ENCODE peak calls at places on chromosomes 13 and 19, in four cellular contexts. B is A549, I is K562, O is IMR-90. Q is an unnamed sample.

GRCh38 chr13:98484289-98485219 is 92.4 kb downstream of the STK24 start:
- DNase-seq in O (peak; percentile 95), B (peak; percentile 91), I (peak; percentile 47), Q (peak; percentile 73)

GRCh38 chr19:3067549-3067948 is 5.3 kb upstream of the TLE5 start:
- DNase-seq in B (no peak), I (no peak), O (no peak), Q (no peak)

GRCh38 chr13:109785141-109785891 is 1.1 kb downstream of the IRS2 start:
- DNase-seq in B (no peak), I (no peak), O (peak; percentile 57), Q (no peak)

GRCh38 chr19:32647361-32647760 is 27.6 kb downstream of the ANKRD27 start:
- DNase-seq in I (no peak), B (no peak), O (no peak), Q (no peak)

GRCh38 chr19:10552596-10553053 is 8.9 kb downstream of the ATG4D start:
- DNase-seq in O (no peak), B (peak; percentile 48), I (peak; percentile 71), Q (peak; percentile 44)

GRCh38 chr19:6773323-6773931 is 919 bp downstream of the VAV1 start:
- DNase-seq in B (no peak), I (peak; percentile 35), O (no peak), Q (no peak)

GRCh38 chr19:33280351-33280921 is 21.9 kb downstream of the CEBPA start:
- DNase-seq in I (no peak), O (no peak), B (no peak), Q (no peak)

GRCh38 chr19:30391554-30392551 is 19.7 kb downstream of the ZNF536 start:
- DNase-seq in B (no peak), I (no peak), O (no peak), Q (peak; percentile 29)

GRCh38 chr13:30572859-30573275 is 44.9 kb upstream of the USPL1 start:
- DNase-seq in I (no peak), O (peak; percentile 57), B (peak; percentile 18), Q (no peak)

GRCh38 chr19:36149673-36150406 is 2.4 kb downstream of the COX7A1 start:
- DNase-seq in O (no peak), I (no peak), B (no peak), Q (no peak)

GRCh38 chr13:100173203-100173602 is 84.3 kb downstream of the PCCA start:
- DNase-seq in I (no peak), O (no peak), B (no peak), Q (no peak)

GRCh38 chr19:55301459-55302331 is 17.9 kb downstream of the BRSK1 start:
- DNase-seq in O (peak; percentile 62), B (peak; percentile 100), I (peak; percentile 99), Q (peak; percentile 100)

GRCh38 chr19:42378225-42378929 is 11.7 kb downstream of the CNFN start:
- DNase-seq in B (no peak), O (no peak), I (no peak), Q (no peak)

GRCh38 chr13:24225930-24226329 is 65.4 kb downstream of the SPATA13 start:
- DNase-seq in B (no peak), I (no peak), O (no peak), Q (no peak)

GRCh38 chr19:10617409-10618121 is 7.8 kb upstream of the SLC44A2 start:
- DNase-seq in I (peak; percentile 37), B (no peak), O (peak; percentile 89), Q (no peak)

GRCh38 chr19:15195987-15196682 is 4.7 kb downstream of the NOTCH3 start:
- DNase-seq in O (no peak), I (peak; percentile 47), B (no peak), Q (peak; percentile 98)

GRCh38 chr19:35279374-35279773 is 3.0 kb upstream of the HAMP start:
- DNase-seq in I (no peak), O (no peak), B (no peak), Q (no peak)

GRCh38 chr19:33392341-33393285 is 19.1 kb downstream of the CEBPG start:
- DNase-seq in B (no peak), O (no peak), I (peak; percentile 41), Q (no peak)

GRCh38 chr19:10231624-10232228 is 595 bp upstream of the S1PR2 start:
- DNase-seq in B (no peak), O (no peak), I (no peak), Q (no peak)

GRCh38 chr13:30971575-30971974 is 39.1 kb downstream of the TEX26 start:
- DNase-seq in O (peak; percentile 63), B (no peak), I (no peak), Q (no peak)

GRCh38 chr13:37127706-37128241 is 22.3 kb upstream of the CSNK1A1L start:
- DNase-seq in O (peak; percentile 94), B (no peak), I (no peak), Q (no peak)

GRCh38 chr13:89584058-89584457 is 1763.4 kb upstream of the MIR17HG start:
- DNase-seq in I (no peak), B (no peak), O (no peak), Q (no peak)

GRCh38 chr13:74243637-74244526 is 109.7 kb upstream of the KLF12 start:
- DNase-seq in I (no peak), B (no peak), O (peak; percentile 76), Q (no peak)

GRCh38 chr19:46862504-46862835 is 1.7 kb downstream of the ARHGAP35 start:
- DNase-seq in I (no peak), O (no peak), B (no peak), Q (no peak)

GRCh38 chr19:51751655-51752054 is at the start of gene FPR1:
- DNase-seq in B (no peak), O (no peak), I (no peak), Q (no peak)

GRCh38 chr19:15860522-15860921 is 37.4 kb downstream of the CYP4F2 start:
- DNase-seq in O (no peak), I (no peak), B (no peak), Q (no peak)

GRCh38 chr19:6626764-6627163 is 35.8 kb upstream of the CD70 start:
- DNase-seq in O (no peak), I (no peak), B (no peak), Q (no peak)

GRCh38 chr13:57624565-57625435 is 6.7 kb upstream of the PCDH17 start:
- DNase-seq in O (peak; percentile 41), B (no peak), I (peak; percentile 12), Q (no peak)

GRCh38 chr19:4063369-4064072 is 3.2 kb downstream of the ZBTB7A start:
- DNase-seq in I (no peak), O (no peak), B (no peak), Q (no peak)

GRCh38 chr13:60612593-60612992 is 215.6 kb downstream of the TDRD3 start:
- DNase-seq in B (no peak), I (no peak), O (no peak), Q (no peak)

GRCh38 chr19:21028969-21029268 is 8.5 kb downstream of the ZNF430 start:
- DNase-seq in B (no peak), I (no peak), O (no peak), Q (no peak)

GRCh38 chr13:38866649-38867048 is 124.0 kb downstream of the STOML3 start:
- DNase-seq in O (no peak), B (no peak), I (no peak), Q (no peak)

GRCh38 chr13:29582171-29582570 is 13.3 kb downstream of the SLC7A1 start:
- DNase-seq in O (no peak), I (peak; percentile 58), B (no peak), Q (no peak)

GRCh38 chr13:110989331-110989730 is 74.5 kb upstream of the ANKRD10 start:
- DNase-seq in I (no peak), B (no peak), O (peak; percentile 33), Q (no peak)

GRCh38 chr19:10286803-10287737 is at the start of gene ICAM4:
- DNase-seq in I (peak; percentile 80), O (peak; percentile 29), B (no peak), Q (peak; percentile 80)

GRCh38 chr19:5434351-5434917 is 20.8 kb upstream of the ZNRF4 start:
- DNase-seq in O (no peak), B (no peak), I (peak; percentile 58), Q (no peak)

GRCh38 chr19:10712041-10712440 is 5.8 kb upstream of the DNM2 start:
- DNase-seq in O (no peak), I (no peak), B (no peak), Q (peak; percentile 66)

GRCh38 chr19:33419763-33420080 is 46.2 kb downstream of the CEBPG start:
- DNase-seq in O (no peak), I (peak; percentile 79), B (no peak), Q (peak; percentile 79)

DNA sequence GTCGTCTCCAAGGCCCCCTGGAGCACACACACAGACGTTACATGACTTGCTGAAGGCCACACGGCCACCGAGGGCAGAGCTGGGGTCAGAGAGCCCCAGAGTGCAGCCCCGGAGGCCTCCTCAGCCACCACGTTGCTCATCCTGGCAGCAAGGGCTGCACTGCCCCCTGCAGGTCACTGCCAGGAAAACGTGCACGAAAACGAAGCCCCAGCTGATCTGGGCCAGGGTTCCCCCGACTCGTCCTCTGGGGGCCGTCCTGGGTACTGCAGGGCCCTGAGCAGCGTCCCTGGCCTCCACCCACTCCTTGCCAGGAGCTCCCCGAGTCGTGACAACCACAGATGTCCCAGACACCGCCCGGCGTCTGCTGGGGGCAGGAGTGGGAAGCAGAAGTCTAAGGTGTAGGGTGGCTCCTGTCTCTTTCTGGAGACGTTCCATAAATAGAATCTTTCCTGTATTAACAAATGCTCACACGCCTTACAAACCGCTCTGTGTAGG is 3.4 kb downstream of the TPGS1 start:
- DNase-seq in I (peak; percentile 69), O (peak; percentile 81), B (peak; percentile 54), Q (peak; percentile 88)
- TF ChIP-seq MAFK in I (no peak), O (no peak), B (no peak), Q (no peak)

GRCh38 chr19:13037718-13038117 is 42.4 kb downstream of the NFIX start:
- DNase-seq in I (no peak), O (no peak), B (no peak), Q (no peak)
- H3K4me1 ChIP-seq in I (peaks cover 18% of the 10 kb centered on the region), O (peaks cover 48% of the 10 kb centered on the region), B (peaks cover 17% of the 10 kb centered on the region), Q (no peaks in the 10 kb centered on the region)

GRCh38 chr13:42769650-42770049 is 11.7 kb upstream of the FAM216B start:
- DNase-seq in O (no peak), B (no peak), I (no peak), Q (no peak)
- TF ChIP-seq MAFK in O (no peak), B (no peak), I (no peak), Q (no peak)

DNA sequence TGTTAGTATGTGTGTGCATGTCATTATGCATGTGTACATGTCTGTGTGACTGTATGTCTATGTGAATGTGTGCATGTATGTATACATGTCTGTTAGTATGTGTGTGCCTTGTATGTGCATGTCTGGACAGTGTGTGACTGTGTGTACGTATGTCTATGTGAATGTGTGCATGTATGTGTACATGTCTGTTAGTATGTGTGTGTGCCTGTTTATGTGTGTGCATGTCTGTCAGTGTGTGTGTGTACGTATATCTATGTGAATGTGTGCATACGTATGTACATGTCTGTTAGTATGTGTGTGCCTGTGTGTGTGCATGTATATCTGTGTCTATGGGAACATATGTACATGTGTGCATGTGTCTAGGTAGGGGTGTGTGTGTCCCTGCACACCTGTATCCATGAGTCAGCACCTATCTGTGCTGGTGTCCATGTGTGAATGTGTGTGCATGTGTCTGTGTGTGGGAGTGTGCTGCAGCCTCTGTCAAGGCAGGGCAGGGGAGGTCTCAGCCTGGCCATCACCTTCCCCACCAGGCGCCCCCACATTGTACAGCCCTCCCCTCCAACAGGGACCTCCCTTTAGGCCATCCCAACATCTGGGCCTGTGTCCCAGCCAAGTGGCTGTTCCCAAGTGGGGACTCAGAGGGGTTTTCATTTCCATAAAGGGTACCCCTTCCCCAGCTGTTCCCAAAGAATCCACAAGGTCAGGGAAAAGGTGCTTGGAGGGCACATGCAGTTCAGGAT is 4.4 kb downstream of the GAS6 start:
- DNase-seq in B (no peak), I (no peak), O (no peak), Q (no peak)
- H3K4me1 ChIP-seq in B (peaks cover 8% of the 10 kb centered on the region), I (peaks cover 67% of the 10 kb centered on the region), O (peaks cover 48% of the 10 kb centered on the region), Q (peaks cover 33% of the 10 kb centered on the region)

GRCh38 chr13:106426909-106427308 is 108.6 kb downstream of the EFNB2 start:
- DNase-seq in I (no peak), O (no peak), B (no peak), Q (no peak)
- TF ChIP-seq MAFK in I (no peak), O (no peak), B (no peak), Q (no peak)

Q was measured in H1.